ENCODE peak calls at places on chromosome X, in five cellular contexts. H is bronchial epithelial cell, B is PC-3, Y is lung, P is mammary epithelial cell. W is an unnamed sample.
A peak's percentile ranks its signal among the peaks of the same experiment; 100 is the strongest.

GRCh38 chrX:108735680-108736508 is 469 bp downstream of the IRS4 start:
- DNase-seq in H (peak; percentile 2), B (no peak), Y (no peak), P (peak; percentile 6), W (no peak)

GRCh38 chrX:23694606-23695005 is 27.3 kb downstream of the PRDX4 start:
- DNase-seq in H (peak; percentile 39), B (peak; percentile 72), Y (peak; percentile 61), P (peak; percentile 30), W (peak; percentile 49)

GRCh38 chrX:13387656-13388421 is 68.0 kb upstream of the ATXN3L start:
- DNase-seq in H (peak; percentile 69), B (peak; percentile 22), Y (no peak), P (peak; percentile 58), W (no peak)

GRCh38 chrX:39827959-39828358 is 269.8 kb downstream of the BCOR start:
- DNase-seq in H (no peak), B (no peak), Y (no peak), P (no peak), W (no peak)

GRCh38 chrX:149962859-149963757 is 24.8 kb upstream of the EOLA2 start:
- DNase-seq in H (peak; percentile 42), B (peak; percentile 77), Y (peak; percentile 51), P (peak; percentile 49), W (peak; percentile 42)

GRCh38 chrX:44343412-44343942 is at the start of gene EFHC2:
- DNase-seq in H (no peak), B (peak; percentile 24), Y (peak; percentile 33), P (no peak), W (peak; percentile 60)

GRCh38 chrX:45515262-45516215 is 314.9 kb upstream of the DIPK2B start:
- DNase-seq in H (peak; percentile 93), B (peak; percentile 97), Y (peak; percentile 78), P (peak; percentile 98), W (peak; percentile 30)

GRCh38 chrX:46715521-46715920 is 43.4 kb downstream of the SLC9A7 start:
- DNase-seq in H (no peak), B (no peak), Y (no peak), P (no peak), W (no peak)

GRCh38 chrX:44945736-44946135 is 72.7 kb downstream of the KDM6A start:
- DNase-seq in H (no peak), B (peak; percentile 67), Y (no peak), P (no peak), W (no peak)

GRCh38 chrX:129522184-129523059 is 868 bp downstream of the SMARCA1 start:
- DNase-seq in H (peak; percentile 33), B (peak; percentile 63), Y (peak; percentile 46), P (peak; percentile 56), W (peak; percentile 56)

GRCh38 chrX:2692221-2693122 is 1.4 kb downstream of the CD99 start:
- DNase-seq in H (no peak), B (peak; percentile 31), Y (no peak), P (no peak), W (peak; percentile 50)

GRCh38 chrX:119624417-119624816 is 18.2 kb upstream of the NKRF start:
- DNase-seq in H (no peak), B (no peak), Y (no peak), P (no peak), W (no peak)

GRCh38 chrX:7904557-7904956 is 22.7 kb downstream of the PNPLA4 start:
- DNase-seq in H (peak; percentile 18), B (no peak), Y (no peak), P (peak; percentile 9), W (no peak)

GRCh38 chrX:13897571-13897970 is 80.7 kb upstream of the GPM6B start:
- DNase-seq in H (no peak), B (no peak), Y (no peak), P (no peak), W (no peak)

DNA sequence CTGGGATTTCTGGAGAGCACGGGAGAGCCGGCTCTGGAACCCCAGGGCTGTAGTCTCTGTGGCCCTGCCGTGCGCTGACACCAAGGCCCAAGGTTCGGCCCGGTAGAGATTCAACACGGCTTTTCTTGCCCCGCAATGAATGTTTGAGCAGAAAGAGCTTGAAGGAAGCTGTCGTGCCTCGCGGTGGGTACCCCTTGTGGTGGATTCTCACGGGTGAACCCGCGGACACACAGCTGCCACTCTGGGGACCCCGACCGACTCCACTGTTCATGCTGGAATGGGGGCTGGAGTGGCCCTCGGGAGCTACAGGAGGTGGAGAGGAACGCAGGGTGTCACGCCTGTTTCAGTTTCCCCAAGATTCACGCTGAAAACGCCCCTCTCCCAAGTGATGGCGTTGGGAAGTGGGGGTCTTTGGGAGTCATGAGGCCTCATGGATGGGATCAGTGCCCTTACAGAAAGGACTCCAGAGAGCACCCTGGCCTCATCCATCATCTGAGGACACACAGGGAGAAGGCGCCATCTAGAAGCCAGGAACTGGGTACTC is 6.6 kb downstream of the SLC25A6 start:
- DNase-seq in H (no peak), B (no peak), Y (no peak), P (no peak), W (no peak)
- TF ChIP-seq CTCF in H (no peak), B (no peak), Y (no peak), P (no peak), W (no peak)

GRCh38 chrX:50067435-50068292 is 133.1 kb downstream of the AKAP4 start:
- DNase-seq in H (peak; percentile 9), B (no peak), Y (peak; percentile 44), P (peak; percentile 1), W (no peak)
- TF ChIP-seq CTCF in H (no peak), B (no peak), Y (no peak), P (no peak), W (no peak)

GRCh38 chrX:29043751-29044150 is 456.5 kb downstream of the IL1RAPL1 start:
- DNase-seq in H (no peak), B (no peak), Y (no peak), P (no peak), W (no peak)

GRCh38 chrX:29039501-29039900 is 452.3 kb downstream of the IL1RAPL1 start:
- DNase-seq in H (no peak), B (no peak), Y (no peak), P (no peak), W (no peak)

GRCh38 chrX:29040160-29040559 is 452.9 kb downstream of the IL1RAPL1 start:
- DNase-seq in H (no peak), B (no peak), Y (no peak), P (no peak), W (no peak)

GRCh38 chrX:29042341-29042740 is 455.1 kb downstream of the IL1RAPL1 start:
- DNase-seq in H (no peak), B (no peak), Y (no peak), P (no peak), W (no peak)

DNA sequence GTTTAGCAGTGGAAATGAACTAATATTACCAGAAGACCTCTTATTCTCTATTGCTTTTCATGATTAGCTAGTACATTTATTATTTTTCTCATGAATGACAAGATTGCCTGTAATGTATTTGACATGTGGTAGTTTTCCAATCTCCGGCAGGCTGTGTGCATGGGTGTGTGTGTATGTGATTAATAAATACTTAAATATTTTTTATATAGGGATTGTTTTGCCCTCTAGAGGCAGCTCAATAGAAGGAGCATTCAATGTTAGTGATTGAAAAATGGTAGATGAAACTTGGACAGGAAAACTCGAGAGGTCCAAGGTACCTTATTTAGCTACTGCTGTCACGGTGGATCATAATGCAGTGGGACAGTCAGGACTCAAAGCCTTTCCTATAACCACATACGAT is 457.6 kb downstream of the IL1RAPL1 start:
- DNase-seq in H (no peak), B (peak; percentile 18), Y (no peak), P (no peak), W (no peak)
- TF ChIP-seq CTCF in H (no peak), B (peak; percentile 47), Y (no peak), P (peak; percentile 4), W (no peak)

DNA sequence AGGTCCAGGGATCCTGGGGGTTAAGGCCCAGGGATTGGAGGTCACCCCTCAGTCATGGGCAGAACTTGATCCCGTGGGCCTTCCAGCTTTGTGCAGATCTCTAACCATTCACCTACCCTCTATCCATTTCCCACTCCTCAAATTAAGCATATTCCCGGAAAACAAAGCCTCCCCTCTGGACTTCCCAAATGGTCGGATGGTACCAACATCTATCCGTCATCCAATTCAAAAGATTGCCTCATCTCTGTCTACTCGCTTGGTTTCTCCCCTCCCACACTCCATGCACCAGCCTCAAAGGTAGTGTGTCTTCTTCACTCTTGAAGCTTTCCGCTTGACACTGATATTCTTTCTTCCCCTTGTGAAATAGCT is 473 bp upstream of the BCLAF3 start:
- DNase-seq in H (no peak), B (no peak), Y (no peak), P (no peak), W (no peak)
- TF ChIP-seq CTCF in H (no peak), B (peak; percentile 24), Y (no peak), P (no peak), W (peak; percentile 27)

DNA sequence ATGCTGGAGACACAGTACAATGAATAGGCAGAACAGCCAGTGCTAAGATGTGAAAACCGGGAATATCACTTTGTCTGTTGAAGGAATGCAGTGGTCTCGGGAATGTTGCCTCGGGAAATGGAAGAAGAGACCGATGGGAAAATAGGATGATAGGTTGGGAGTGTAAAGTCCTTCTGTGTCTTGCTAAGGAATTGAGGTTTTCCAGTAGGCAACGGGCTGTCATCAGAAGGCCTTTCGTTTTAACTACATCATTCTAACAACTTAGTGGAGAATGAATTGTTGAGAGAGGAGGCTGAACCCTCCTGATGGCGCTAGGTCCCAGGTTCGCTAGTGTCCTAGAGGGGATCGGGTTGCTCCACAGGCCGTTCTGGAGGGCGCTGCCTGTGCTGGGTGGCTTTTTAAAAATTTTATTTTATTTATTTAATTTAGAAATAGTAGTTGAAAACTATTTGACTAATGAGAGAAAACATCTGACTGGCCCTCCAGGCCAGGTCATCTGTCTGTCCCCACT is 735 bp downstream of the VBP1 start:
- DNase-seq in H (no peak), B (peak; percentile 6), Y (no peak), P (no peak), W (no peak)
- TF ChIP-seq CTCF in H (no peak), B (no peak), Y (no peak), P (no peak), W (no peak)

DNA sequence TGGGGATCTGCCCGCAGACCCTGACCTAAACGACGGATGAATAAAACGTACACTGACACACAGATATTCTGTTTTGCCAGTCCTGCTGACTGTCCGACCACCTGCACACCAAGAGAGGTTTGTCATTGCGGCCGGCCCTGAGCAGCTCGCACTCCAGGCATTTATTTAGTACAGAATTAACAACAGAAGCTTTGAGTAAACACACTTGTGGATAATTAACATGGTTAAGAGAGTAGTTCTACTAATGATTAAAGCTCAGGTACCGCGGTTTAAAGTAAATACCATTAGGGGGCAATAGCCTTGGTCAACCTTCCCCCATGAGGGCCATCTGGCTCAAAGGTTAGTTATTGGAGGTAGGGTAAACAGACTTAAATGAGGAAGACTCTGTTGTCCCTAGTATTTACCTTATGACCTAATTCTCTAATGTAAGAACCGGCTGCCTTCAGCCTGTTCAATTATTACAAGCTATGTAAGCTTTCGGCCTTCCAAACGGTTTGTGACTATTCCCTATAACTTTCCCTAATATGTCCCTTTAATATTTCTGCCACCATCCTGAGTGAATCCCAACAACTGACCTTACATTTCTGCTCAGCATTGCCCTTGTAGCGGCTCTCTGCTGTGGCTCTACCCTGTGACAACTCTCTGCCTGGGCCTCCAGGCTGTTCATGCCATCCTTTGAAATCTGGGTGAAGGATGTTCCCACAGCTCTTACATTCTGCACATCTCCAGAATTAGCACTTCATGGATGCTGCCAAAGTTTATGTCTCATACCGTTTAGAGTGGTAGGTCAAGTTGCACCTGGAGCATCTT is 46.9 kb upstream of the SYTL5 start:
- DNase-seq in H (no peak), B (no peak), Y (no peak), P (no peak), W (no peak)
- TF ChIP-seq CTCF in H (no peak), B (no peak), Y (no peak), P (no peak), W (no peak)

GRCh38 chrX:41507899-41508298 is 60.8 kb downstream of the NYX start:
- DNase-seq in H (no peak), B (no peak), Y (no peak), P (no peak), W (no peak)
- TF ChIP-seq CTCF in H (no peak), B (no peak), Y (no peak), P (no peak), W (no peak)

W was measured in heart right ventricle.